ENCODE peak calls at places on chromosomes 16 and 17, in seven cellular contexts. One of them, this sample, is unnamed.

GRCh38 chr17:82202981-82203380 is 9.7 kb downstream of the CCDC57 start:
- DNase-seq in RPMI7951: no peak
- DNase-seq in BJ: no peak
- DNase-seq in brain microvascular endothelial cell: no peak
- DNase-seq in GF-D8: no peak
- DNase-seq in activated T-helper 9 cell treated with anti-CD3 and anti-CD28 coated beads, Interleukin-2, amount 50 U/mL, for 16 hours: no peak
- DNase-seq in HFF-Myc: no peak
- DNase-seq in this sample: no peak

GRCh38 chr17:74089869-74090464 is 113.5 kb upstream of the RPL38 start:
- DNase-seq in BJ: no peak
- DNase-seq in HFF-Myc: no peak
- DNase-seq in brain microvascular endothelial cell: peak
- DNase-seq in GF-D8: no peak
- DNase-seq in activated T-helper 9 cell treated with anti-CD3 and anti-CD28 coated beads, Interleukin-2, amount 50 U/mL, for 16 hours: no peak
- DNase-seq in RPMI7951: peak
- DNase-seq in this sample: no peak

GRCh38 chr17:17535957-17536356 is 39.8 kb upstream of the RASD1 start:
- DNase-seq in BJ: no peak
- DNase-seq in brain microvascular endothelial cell: peak
- DNase-seq in RPMI7951: no peak
- DNase-seq in GF-D8: no peak
- DNase-seq in activated T-helper 9 cell treated with anti-CD3 and anti-CD28 coated beads, Interleukin-2, amount 50 U/mL, for 16 hours: no peak
- DNase-seq in HFF-Myc: no peak
- DNase-seq in this sample: no peak

GRCh38 chr17:15096511-15096910 is 168.6 kb downstream of the PMP22 start:
- DNase-seq in HFF-Myc: no peak
- DNase-seq in RPMI7951: no peak
- DNase-seq in BJ: no peak
- DNase-seq in GF-D8: no peak
- DNase-seq in activated T-helper 9 cell treated with anti-CD3 and anti-CD28 coated beads, Interleukin-2, amount 50 U/mL, for 16 hours: no peak
- DNase-seq in brain microvascular endothelial cell: no peak
- DNase-seq in this sample: no peak

GRCh38 chr17:1290676-1291075 is 11.2 kb downstream of the TRARG1 start:
- DNase-seq in activated T-helper 9 cell treated with anti-CD3 and anti-CD28 coated beads, Interleukin-2, amount 50 U/mL, for 16 hours: no peak
- DNase-seq in BJ: no peak
- DNase-seq in brain microvascular endothelial cell: no peak
- DNase-seq in GF-D8: no peak
- DNase-seq in HFF-Myc: no peak
- DNase-seq in RPMI7951: no peak
- DNase-seq in this sample: no peak

GRCh38 chr16:17211797-17212196 is 259.0 kb downstream of the XYLT1 start:
- DNase-seq in GF-D8: no peak
- DNase-seq in activated T-helper 9 cell treated with anti-CD3 and anti-CD28 coated beads, Interleukin-2, amount 50 U/mL, for 16 hours: peak
- DNase-seq in HFF-Myc: no peak
- DNase-seq in brain microvascular endothelial cell: no peak
- DNase-seq in BJ: no peak
- DNase-seq in RPMI7951: no peak
- DNase-seq in this sample: peak

GRCh38 chr16:79587897-79588296 is 12.6 kb downstream of the MAF start:
- DNase-seq in BJ: no peak
- DNase-seq in activated T-helper 9 cell treated with anti-CD3 and anti-CD28 coated beads, Interleukin-2, amount 50 U/mL, for 16 hours: no peak
- DNase-seq in HFF-Myc: no peak
- DNase-seq in brain microvascular endothelial cell: no peak
- DNase-seq in GF-D8: no peak
- DNase-seq in RPMI7951: no peak
- DNase-seq in this sample: no peak

GRCh38 chr16:4272114-4272954 is 489 bp downstream of the TFAP4 start:
- DNase-seq in BJ: no peak
- DNase-seq in GF-D8: peak
- DNase-seq in activated T-helper 9 cell treated with anti-CD3 and anti-CD28 coated beads, Interleukin-2, amount 50 U/mL, for 16 hours: no peak
- DNase-seq in brain microvascular endothelial cell: no peak
- DNase-seq in RPMI7951: no peak
- DNase-seq in HFF-Myc: no peak
- DNase-seq in this sample: peak

GRCh38 chr17:68821860-68822693 is 133.1 kb downstream of the ABCA8 start:
- DNase-seq in GF-D8: no peak
- DNase-seq in activated T-helper 9 cell treated with anti-CD3 and anti-CD28 coated beads, Interleukin-2, amount 50 U/mL, for 16 hours: no peak
- DNase-seq in brain microvascular endothelial cell: peak
- DNase-seq in BJ: peak
- DNase-seq in HFF-Myc: peak
- DNase-seq in RPMI7951: peak
- DNase-seq in this sample: no peak

GRCh38 chr17:15289285-15290185 is 24.4 kb upstream of the PMP22 start:
- DNase-seq in HFF-Myc: no peak
- DNase-seq in activated T-helper 9 cell treated with anti-CD3 and anti-CD28 coated beads, Interleukin-2, amount 50 U/mL, for 16 hours: no peak
- DNase-seq in GF-D8: no peak
- DNase-seq in BJ: no peak
- DNase-seq in brain microvascular endothelial cell: peak
- DNase-seq in RPMI7951: peak
- DNase-seq in this sample: peak

GRCh38 chr16:4411684-4412083 is 4.7 kb downstream of the CORO7 start:
- DNase-seq in brain microvascular endothelial cell: no peak
- DNase-seq in HFF-Myc: no peak
- DNase-seq in GF-D8: no peak
- DNase-seq in RPMI7951: peak
- DNase-seq in activated T-helper 9 cell treated with anti-CD3 and anti-CD28 coated beads, Interleukin-2, amount 50 U/mL, for 16 hours: no peak
- DNase-seq in BJ: no peak
- DNase-seq in this sample: no peak

This sample was measured in trophoblast cell.